ENCODE peak calls at places on chromosomes 13 and 19, in four cellular contexts. N, B, P and S are unnamed samples.

GRCh38 chr13:80753951-80754350 is 413.0 kb upstream of the SPRY2 start:
- DNase-seq in P (no peak), N (no peak), B (no peak), S (no peak)

GRCh38 chr19:8333771-8334457 is 9.1 kb downstream of the KANK3 start:
- DNase-seq in N (no peak), B (no peak), P (no peak), S (no peak)

GRCh38 chr13:39446865-39447264 is 156.1 kb downstream of the LHFPL6 start:
- DNase-seq in B (no peak), P (no peak), N (no peak), S (no peak)

GRCh38 chr13:85738696-85739320 is 60.4 kb downstream of the SLITRK6 start:
- DNase-seq in B (no peak), N (no peak), P (no peak), S (no peak)

GRCh38 chr19:15810335-15810734 is 5.1 kb downstream of the OR10H1 start:
- DNase-seq in N (no peak), B (no peak), P (no peak), S (no peak)

GRCh38 chr13:32503727-32504126 is 34.9 kb downstream of the N4BP2L2 start:
- DNase-seq in P (no peak), N (no peak), B (no peak), S (no peak)

GRCh38 chr13:90999401-90999800 is 348.1 kb upstream of the MIR17HG start:
- DNase-seq in B (no peak), N (no peak), P (no peak), S (no peak)

GRCh38 chr19:40716031-40716654 is 543 bp downstream of the COQ8B start:
- DNase-seq in N (peak; percentile 90), B (no peak), P (peak; percentile 61), S (peak; percentile 79)

GRCh38 chr13:30659980-30660379 is 42.3 kb downstream of the USPL1 start:
- DNase-seq in B (no peak), P (no peak), N (no peak), S (no peak)

GRCh38 chr13:21767032-21767431 is 96.2 kb downstream of the FGF9 start:
- DNase-seq in N (no peak), B (no peak), P (no peak), S (no peak)

GRCh38 chr19:14116918-14117578 is 514 bp downstream of the PRKACA start:
- DNase-seq in B (no peak), N (no peak), P (no peak), S (no peak)

GRCh38 chr13:81988542-81988941 is 1647.6 kb upstream of the SPRY2 start:
- DNase-seq in B (no peak), N (no peak), P (no peak), S (no peak)

GRCh38 chr13:65085977-65086376 is 2144.2 kb downstream of the PCDH9 start:
- DNase-seq in P (no peak), N (no peak), B (no peak), S (no peak)

GRCh38 chr19:14450168-14450874 is 17.2 kb downstream of the PKN1 start:
- DNase-seq in P (no peak), B (peak; percentile 82), N (no peak), S (no peak)

GRCh38 chr19:20664917-20665781 is 3.8 kb upstream of the ZNF626 start:
- DNase-seq in P (no peak), B (peak; percentile 4), N (no peak), S (no peak)

GRCh38 chr13:30907167-30907761 is 1.2 kb downstream of the MEDAG start:
- DNase-seq in N (no peak), P (no peak), B (no peak), S (no peak)

GRCh38 chr19:30535011-30535410 is 162.8 kb downstream of the ZNF536 start:
- DNase-seq in B (no peak), N (no peak), P (no peak), S (no peak)